ENCODE peak calls at places on chromosome 5, in five cellular contexts. R, F, Q, B and U are unnamed samples.

GRCh38 chr5:20601678-20602100 is 613.7 kb upstream of the CDH18 start:
- DNase-seq in B (no peak), Q (peak), R (no peak), F (no peak), U (no peak)

GRCh38 chr5:146366904-146367303 is 28.3 kb downstream of the POU4F3 start:
- DNase-seq in R (no peak), B (no peak), Q (no peak), F (no peak), U (no peak)

GRCh38 chr5:74355041-74355440 is 285.5 kb downstream of the ENC1 start:
- DNase-seq in R (no peak), B (no peak), F (no peak), Q (no peak), U (no peak)

GRCh38 chr5:104126980-104127379 is 564.4 kb upstream of the NUDT12 start:
- DNase-seq in R (no peak), Q (no peak), B (no peak), F (no peak), U (no peak)

GRCh38 chr5:95283761-95284511 is 958 bp downstream of the MCTP1 start:
- DNase-seq in Q (no peak), R (peak), B (no peak), F (peak), U (no peak)

GRCh38 chr5:174386846-174387245 is 337.5 kb upstream of the MSX2 start:
- DNase-seq in R (no peak), F (no peak), Q (no peak), B (no peak), U (no peak)

GRCh38 chr5:102762095-102762534 is 7.0 kb downstream of the PAM start:
- DNase-seq in R (no peak), F (no peak), Q (no peak), B (no peak), U (no peak)

GRCh38 chr5:101425345-101425744 is 522.3 kb upstream of the ST8SIA4 start:
- DNase-seq in R (no peak), B (no peak), Q (no peak), F (no peak), U (no peak)

GRCh38 chr5:136249678-136250266 is 56.8 kb upstream of the SMIM32 start:
- DNase-seq in B (peak), F (no peak), Q (peak), R (no peak), U (no peak)

GRCh38 chr5:88660947-88661869 is 221.8 kb downstream of the MEF2C start:
- DNase-seq in Q (no peak), F (no peak), R (no peak), B (peak), U (peak)

GRCh38 chr5:3382151-3382550 is 213.5 kb upstream of the IRX1 start:
- DNase-seq in Q (no peak), R (no peak), F (no peak), B (no peak), U (no peak)

GRCh38 chr5:88833371-88834107 is 49.4 kb downstream of the MEF2C start:
- DNase-seq in F (peak), Q (no peak), R (peak), B (no peak), U (no peak)

GRCh38 chr5:103674321-103674720 is 111.7 kb upstream of the NUDT12 start:
- DNase-seq in R (no peak), B (no peak), F (no peak), Q (no peak), U (no peak)

GRCh38 chr5:132055808-132056609 is 4.4 kb upstream of the IL3 start:
- DNase-seq in F (peak), Q (no peak), B (no peak), R (peak), U (no peak)

GRCh38 chr5:27911216-27911615 is 872.8 kb upstream of the CDH9 start:
- DNase-seq in Q (no peak), B (no peak), F (no peak), R (no peak), U (no peak)

GRCh38 chr5:135045488-135045887 is 11.5 kb upstream of the PITX1 start:
- DNase-seq in R (no peak), B (no peak), Q (no peak), F (no peak), U (no peak)

GRCh38 chr5:79974896-79975295 is 16.2 kb downstream of the MTX3 start:
- DNase-seq in Q (peak), R (no peak), B (peak), F (no peak), U (no peak)

GRCh38 chr5:10825897-10826644 is 65.0 kb upstream of the DAP start:
- DNase-seq in Q (no peak), R (no peak), F (no peak), B (no peak), U (no peak)

GRCh38 chr5:90803376-90803775 is 244.8 kb downstream of the ADGRV1 start:
- DNase-seq in F (no peak), R (no peak), Q (no peak), B (no peak), U (no peak)

GRCh38 chr5:158727108-158727507 is 372.6 kb downstream of the EBF1 start:
- DNase-seq in Q (no peak), B (no peak), R (no peak), F (no peak), U (no peak)

GRCh38 chr5:140344683-140345423 is 1.6 kb downstream of the HBEGF start:
- DNase-seq in Q (no peak), F (no peak), B (no peak), R (no peak), U (no peak)

GRCh38 chr5:8568858-8569257 is 699.9 kb downstream of the MTRR start:
- DNase-seq in F (no peak), B (no peak), R (no peak), Q (no peak), U (no peak)

GRCh38 chr5:61332369-61332745 is 299 bp downstream of the ZSWIM6 start:
- DNase-seq in Q (no peak), F (peak), B (no peak), R (peak), U (peak)

GRCh38 chr5:145803617-145804016 is 31.5 kb downstream of the PRELID2 start:
- DNase-seq in Q (no peak), F (no peak), R (no peak), B (no peak), U (no peak)

GRCh38 chr5:150999704-151000452 is 20.5 kb upstream of the GPX3 start:
- DNase-seq in F (no peak), B (no peak), Q (no peak), R (no peak), U (no peak)

GRCh38 chr5:134145779-134146581 is 30.8 kb downstream of the SKP1 start:
- DNase-seq in F (peak), B (peak), Q (no peak), R (peak), U (peak)

GRCh38 chr5:14439087-14439841 is 142.3 kb upstream of the OTULINL start:
- DNase-seq in R (no peak), F (no peak), B (no peak), Q (no peak), U (no peak)

GRCh38 chr5:14440223-14440597 is 141.4 kb upstream of the OTULINL start:
- DNase-seq in R (no peak), F (no peak), B (no peak), Q (no peak), U (no peak)

GRCh38 chr5:14438195-14438606 is 143.4 kb upstream of the OTULINL start:
- DNase-seq in Q (no peak), R (no peak), F (no peak), B (no peak), U (no peak)

GRCh38 chr5:14443665-14444064 is 137.9 kb upstream of the OTULINL start:
- DNase-seq in R (no peak), F (no peak), B (no peak), Q (no peak), U (no peak)

DNA sequence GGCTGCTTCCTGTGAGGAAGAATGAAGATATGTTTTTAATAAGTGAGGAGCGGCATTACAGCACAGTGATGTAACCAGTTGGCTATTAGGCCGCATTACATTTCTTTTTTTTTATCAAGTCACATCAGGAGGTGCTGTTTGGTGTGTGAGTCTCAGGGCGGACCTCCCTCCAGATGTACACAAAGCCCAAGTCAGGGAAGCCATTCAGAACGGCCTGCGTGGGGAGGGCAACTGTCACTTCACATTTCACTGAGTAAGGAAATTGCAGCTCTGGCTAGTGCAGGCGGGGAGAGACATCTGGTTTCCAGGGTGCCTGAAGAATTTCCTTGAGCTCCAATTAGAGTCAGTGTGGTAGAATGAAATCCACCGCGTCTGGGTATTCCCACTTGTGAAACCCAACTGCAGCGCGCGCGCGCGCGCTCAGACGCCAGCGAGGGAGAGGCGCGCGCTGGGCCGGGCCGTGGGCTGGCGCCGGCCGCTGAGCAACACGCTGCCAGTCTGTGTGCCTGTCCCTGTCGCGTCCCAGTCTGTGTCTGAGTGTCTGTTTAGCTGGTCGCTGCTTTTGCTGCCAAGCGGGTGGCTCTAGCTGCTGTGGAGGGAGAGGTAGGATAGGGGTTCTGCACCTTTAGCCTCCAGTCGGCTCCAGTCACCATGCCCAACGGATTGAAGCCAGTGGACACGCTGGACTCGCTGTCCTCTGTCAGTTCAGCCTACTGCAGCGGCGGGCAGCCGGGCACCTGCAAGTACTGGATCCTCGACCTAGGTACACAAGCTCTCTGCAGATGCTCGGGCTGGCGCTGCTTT is 140.8 kb upstream of the OTULINL start:
- DNase-seq in B (no peak), Q (no peak), R (no peak), F (no peak), U (peak)
- H3K27ac ChIP-seq in B (no peak), Q (no peak), R (no peak), F (no peak), U (peak)

GRCh38 chr5:34740306-34740891 is 84.3 kb downstream of the RAI14 start:
- DNase-seq in F (no peak), B (no peak), Q (no peak), R (no peak), U (no peak)
- H3K27ac ChIP-seq in F (no peak), B (no peak), Q (no peak), R (no peak), U (no peak)

GRCh38 chr5:147441191-147441695 is 68.6 kb downstream of the DPYSL3 start:
- DNase-seq in R (no peak), F (no peak), B (no peak), Q (no peak), U (no peak)

GRCh38 chr5:147439253-147439652 is 70.6 kb downstream of the DPYSL3 start:
- DNase-seq in F (no peak), Q (no peak), R (no peak), B (no peak), U (no peak)

GRCh38 chr5:147445093-147445492 is 64.8 kb downstream of the DPYSL3 start:
- DNase-seq in F (no peak), B (no peak), Q (no peak), R (no peak), U (no peak)

GRCh38 chr5:147445951-147446350 is 63.9 kb downstream of the DPYSL3 start:
- DNase-seq in B (no peak), F (no peak), Q (no peak), R (no peak), U (no peak)

GRCh38 chr5:147442134-147442726 is 67.6 kb downstream of the DPYSL3 start:
- DNase-seq in R (no peak), F (no peak), B (no peak), Q (no peak), U (no peak)
- H3K27ac ChIP-seq in R (no peak), F (no peak), B (no peak), Q (no peak), U (no peak)

DNA sequence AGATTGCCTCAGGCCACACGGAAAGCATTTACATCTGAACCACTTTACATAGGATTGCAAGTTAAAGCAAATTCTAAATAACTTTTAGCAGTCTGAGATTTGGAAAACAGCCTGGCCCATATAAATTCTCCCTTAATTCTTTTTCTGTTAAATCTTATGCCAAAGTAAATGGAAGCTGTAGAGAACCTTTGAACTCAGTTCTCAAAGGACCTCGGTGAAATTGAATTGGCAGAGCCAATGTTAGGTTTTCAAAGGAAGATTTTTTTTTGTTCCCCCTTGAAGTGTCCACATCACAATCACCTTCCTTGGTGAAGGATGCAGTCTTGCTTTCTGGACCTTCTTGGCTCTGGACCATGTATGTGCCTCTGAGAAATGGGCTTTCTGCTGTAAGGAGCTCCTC is 57.4 kb downstream of the SNCAIP start:
- DNase-seq in R (no peak), F (no peak), B (no peak), Q (no peak), U (no peak)
- H3K27ac ChIP-seq in R (no peak), F (no peak), B (no peak), Q (no peak), U (no peak)

GRCh38 chr5:96627792-96628191 is 34.4 kb upstream of the CAST start:
- DNase-seq in B (no peak), Q (no peak), R (no peak), F (no peak), U (no peak)
- H3K27ac ChIP-seq in B (no peak), Q (peak), R (peak), F (no peak), U (no peak)

GRCh38 chr5:56749842-56750241 is 65.5 kb upstream of the MAP3K1 start:
- DNase-seq in B (no peak), F (no peak), R (no peak), Q (no peak), U (no peak)

GRCh38 chr5:56746553-56746952 is 68.8 kb upstream of the MAP3K1 start:
- DNase-seq in B (no peak), Q (no peak), F (no peak), R (no peak), U (no peak)

GRCh38 chr5:56740868-56741267 is 74.5 kb upstream of the MAP3K1 start:
- DNase-seq in R (no peak), F (no peak), Q (no peak), B (no peak), U (no peak)

GRCh38 chr5:56740000-56740399 is 75.3 kb upstream of the MAP3K1 start:
- DNase-seq in B (no peak), F (no peak), R (no peak), Q (no peak), U (no peak)

DNA sequence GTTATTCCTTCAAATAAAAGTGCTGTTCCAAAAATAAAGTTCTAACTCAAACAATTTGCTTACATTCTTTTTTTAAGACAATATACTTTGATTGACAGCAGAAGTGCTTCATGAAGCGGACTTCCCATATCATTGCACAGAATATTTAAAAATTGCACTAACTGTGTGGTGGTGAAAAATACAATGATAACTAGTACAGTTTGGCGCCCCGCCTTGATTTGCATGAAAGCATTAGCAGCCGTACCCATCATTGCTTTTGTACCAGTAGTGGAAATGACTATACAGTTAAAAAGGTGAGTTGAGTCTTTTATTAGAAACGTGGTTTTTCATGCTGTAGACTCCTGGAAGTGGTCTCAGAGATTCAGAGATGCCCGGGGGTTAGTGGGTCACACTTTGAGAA is 69.5 kb upstream of the MAP3K1 start:
- DNase-seq in R (no peak), B (no peak), Q (no peak), F (no peak), U (no peak)
- H3K27ac ChIP-seq in R (no peak), B (no peak), Q (no peak), F (no peak), U (no peak)

GRCh38 chr5:40828690-40829661 is 6.0 kb downstream of the RPL37 start:
- DNase-seq in F (no peak), Q (no peak), B (no peak), R (no peak), U (no peak)

GRCh38 chr5:40827479-40827977 is 7.5 kb downstream of the RPL37 start:
- DNase-seq in B (no peak), F (no peak), R (no peak), Q (no peak), U (no peak)

GRCh38 chr5:40826778-40827478 is 8.1 kb downstream of the RPL37 start:
- DNase-seq in Q (no peak), R (no peak), B (no peak), F (no peak), U (no peak)

GRCh38 chr5:40829748-40830305 is 5.2 kb downstream of the RPL37 start:
- DNase-seq in B (no peak), F (no peak), Q (no peak), R (no peak), U (no peak)

DNA sequence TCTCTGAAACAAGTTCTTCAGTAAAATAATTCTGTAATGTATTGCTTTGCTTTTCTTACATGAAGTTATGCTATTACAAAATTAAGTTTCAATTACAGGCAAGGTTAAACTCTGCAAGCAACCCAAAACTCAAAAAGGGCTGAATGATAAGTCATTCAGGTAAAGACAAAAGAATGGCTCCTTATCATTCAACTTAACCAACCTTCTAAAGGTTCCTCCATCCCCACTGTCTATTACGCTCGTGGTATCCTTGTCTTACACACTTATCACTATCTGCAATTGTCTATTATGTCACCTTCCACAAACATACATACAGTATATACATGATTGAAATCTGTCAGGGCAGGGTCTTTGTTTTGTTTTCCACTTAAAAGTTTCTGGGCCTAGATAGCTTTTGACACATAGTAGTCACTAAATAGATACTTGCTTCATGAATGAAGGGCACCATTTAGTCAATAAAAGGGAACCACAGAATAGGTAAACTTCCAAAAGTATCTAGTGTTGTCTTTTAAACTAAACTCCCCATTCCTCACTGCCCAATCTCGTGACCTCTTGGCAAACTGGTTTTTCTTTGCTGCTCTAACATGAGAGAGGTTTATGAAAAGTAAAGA is 6.9 kb downstream of the RPL37 start:
- DNase-seq in F (no peak), Q (no peak), R (no peak), B (no peak), U (no peak)
- H3K27ac ChIP-seq in F (no peak), Q (no peak), R (no peak), B (no peak), U (no peak)

GRCh38 chr5:142984016-142984415 is 213.8 kb downstream of the ARHGAP26 start:
- DNase-seq in R (no peak), F (no peak), B (no peak), Q (no peak), U (no peak)

GRCh38 chr5:142984525-142984924 is 214.3 kb downstream of the ARHGAP26 start:
- DNase-seq in B (no peak), F (no peak), Q (no peak), R (no peak), U (no peak)

GRCh38 chr5:142981475-142981874 is 211.3 kb downstream of the ARHGAP26 start:
- DNase-seq in R (no peak), B (no peak), Q (no peak), F (no peak), U (no peak)

GRCh38 chr5:142982821-142983200 is 212.6 kb downstream of the ARHGAP26 start:
- DNase-seq in B (no peak), Q (no peak), R (no peak), F (no peak), U (no peak)

GRCh38 chr5:142981886-142982820 is 212.0 kb downstream of the ARHGAP26 start:
- DNase-seq in B (no peak), F (no peak), Q (peak), R (no peak), U (peak)
- H3K27ac ChIP-seq in B (peak), F (no peak), Q (peak), R (no peak), U (peak)